ENCODE peak calls at places on chromosomes 3 and 15, in six cellular contexts. I, F, Q, O, D and L are unnamed samples.

GRCh38 chr3:30475038-30475808 is 131.2 kb upstream of the TGFBR2 start:
- DNase-seq in I (peak; percentile 67), F (no peak), Q (peak; percentile 19), O (no peak), D (no peak), L (no peak)

GRCh38 chr15:92634046-92634445 is 21.5 kb downstream of the FAM174B start:
- DNase-seq in I (no peak), F (no peak), Q (no peak), O (no peak), D (no peak), L (no peak)

GRCh38 chr3:173009410-173009809 is 131.6 kb downstream of the SPATA16 start:
- DNase-seq in I (no peak), F (no peak), Q (no peak), O (no peak), D (no peak), L (no peak)

GRCh38 chr15:34366271-34367043 is 539 bp downstream of the LPCAT4 start:
- DNase-seq in I (peak; percentile 86), F (peak; percentile 66), Q (peak; percentile 41), O (peak; percentile 48), D (peak; percentile 75), L (peak; percentile 80)

GRCh38 chr15:29115093-29115991 is 154.3 kb downstream of the NSMCE3 start:
- DNase-seq in I (no peak), F (no peak), Q (no peak), O (no peak), D (peak; percentile 57), L (peak; percentile 83)

GRCh38 chr3:119810018-119810435 is 28.1 kb downstream of the NR1I2 start:
- DNase-seq in I (peak; percentile 59), F (no peak), Q (peak; percentile 77), O (no peak), D (no peak), L (no peak)

GRCh38 chr3:172749201-172749965 is 1.1 kb upstream of the ECT2 start:
- DNase-seq in I (peak; percentile 98), F (peak; percentile 98), Q (no peak), O (no peak), D (no peak), L (no peak)

GRCh38 chr15:101657968-101658784 is 6.0 kb upstream of the TM2D3 start:
- DNase-seq in I (peak; percentile 45), F (no peak), Q (no peak), O (no peak), D (peak; percentile 59), L (no peak)

GRCh38 chr15:56042031-56042430 is 48.6 kb upstream of the NEDD4 start:
- DNase-seq in I (no peak), F (no peak), Q (no peak), O (no peak), D (no peak), L (no peak)

GRCh38 chr3:194126790-194127189 is 9.2 kb upstream of the HES1 start:
- DNase-seq in I (no peak), F (no peak), Q (no peak), O (no peak), D (no peak), L (no peak)

GRCh38 chr3:79018671-79019136 is 749.1 kb downstream of the ROBO1 start:
- DNase-seq in I (peak; percentile 58), F (peak; percentile 52), Q (no peak), O (peak; percentile 45), D (peak; percentile 77), L (peak; percentile 83)

GRCh38 chr3:42066516-42067181 is 24.5 kb upstream of the TRAK1 start:
- DNase-seq in I (no peak), F (no peak), Q (no peak), O (no peak), D (no peak), L (peak; percentile 46)